ENCODE peak calls at places on chromosomes 13 and 19, in four cellular contexts. One of them, this sample, is unnamed. For H3K36me3, the result is how much of the 10 kb centered on the place peaks cover.

GRCh38 chr13:50685491-50685890 is 158.0 kb downstream of the DLEU7 start:
- DNase-seq in left lung: no peak
- DNase-seq in lung: no peak
- DNase-seq in tibial artery: peak
- DNase-seq in this sample: peak

GRCh38 chr13:40190656-40191100 is 475.8 kb downstream of the FOXO1 start:
- DNase-seq in left lung: no peak
- DNase-seq in lung: no peak
- DNase-seq in tibial artery: peak
- DNase-seq in this sample: peak

GRCh38 chr19:49347835-49348234 is 12.6 kb downstream of the CD37 start:
- DNase-seq in left lung: no peak
- DNase-seq in lung: no peak
- DNase-seq in tibial artery: no peak
- DNase-seq in this sample: peak

GRCh38 chr13:34320084-34320483 is 502.1 kb downstream of the RFC3 start:
- DNase-seq in left lung: no peak
- DNase-seq in lung: no peak
- DNase-seq in tibial artery: no peak
- DNase-seq in this sample: no peak

GRCh38 chr13:41267106-41267505 is 3.7 kb upstream of the MTRF1 start:
- DNase-seq in left lung: no peak
- DNase-seq in lung: no peak
- DNase-seq in tibial artery: no peak
- DNase-seq in this sample: no peak

GRCh38 chr19:7868671-7869452 is 5.3 kb downstream of the PRR36 start:
- DNase-seq in left lung: peak
- DNase-seq in lung: peak
- DNase-seq in tibial artery: peak
- DNase-seq in this sample: no peak

GRCh38 chr13:49419292-49419691 is 24.6 kb downstream of the CAB39L start:
- DNase-seq in left lung: no peak
- DNase-seq in lung: no peak
- DNase-seq in tibial artery: no peak
- DNase-seq in this sample: no peak

GRCh38 chr13:30832845-30833332 is 73.2 kb upstream of the MEDAG start:
- DNase-seq in left lung: peak
- DNase-seq in lung: no peak
- DNase-seq in tibial artery: no peak
- DNase-seq in this sample: peak

GRCh38 chr19:13844130-13844631 is 32.8 kb upstream of the NANOS3 start:
- DNase-seq in left lung: no peak
- DNase-seq in lung: no peak
- DNase-seq in tibial artery: no peak
- DNase-seq in this sample: no peak

GRCh38 chr13:25905411-25906010 is 146.3 kb downstream of the SHISA2 start:
- DNase-seq in left lung: no peak
- DNase-seq in lung: no peak
- DNase-seq in tibial artery: no peak
- DNase-seq in this sample: no peak

DNA sequence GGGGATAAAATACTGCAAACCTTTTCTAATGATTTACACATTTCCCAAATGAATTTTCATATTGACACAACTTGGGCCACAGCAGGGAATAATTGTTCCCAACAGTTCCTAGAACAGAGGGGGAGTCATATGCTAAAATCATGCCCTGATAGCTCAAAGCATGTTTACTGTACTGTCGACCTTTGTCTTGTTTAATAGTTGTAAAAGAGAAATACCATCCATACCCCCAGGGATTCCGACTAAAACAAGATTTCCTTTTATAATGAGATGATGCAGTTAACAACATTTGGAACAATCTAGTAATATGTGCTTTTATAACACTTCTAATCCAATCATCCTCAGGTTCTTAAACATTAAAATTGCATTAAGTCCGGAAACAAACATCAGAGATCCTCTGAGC is 759.7 kb downstream of the OLFM4 start:
- DNase-seq in left lung: no peak
- DNase-seq in lung: no peak
- DNase-seq in tibial artery: no peak
- DNase-seq in this sample: no peak
- H3K4me3 ChIP-seq in left lung: no peak
- H3K4me3 ChIP-seq in lung: no peak
- H3K4me3 ChIP-seq in tibial artery: no peak
- H3K4me3 ChIP-seq in this sample: no peak

GRCh38 chr13:45516757-45517156 is 52.0 kb downstream of the COG3 start:
- DNase-seq in left lung: no peak
- DNase-seq in lung: no peak
- DNase-seq in tibial artery: no peak
- DNase-seq in this sample: no peak
- H3K36me3 ChIP-seq in left lung: half or more
- H3K36me3 ChIP-seq in lung: under half
- H3K36me3 ChIP-seq in tibial artery: half or more
- H3K36me3 ChIP-seq in this sample: half or more

DNA sequence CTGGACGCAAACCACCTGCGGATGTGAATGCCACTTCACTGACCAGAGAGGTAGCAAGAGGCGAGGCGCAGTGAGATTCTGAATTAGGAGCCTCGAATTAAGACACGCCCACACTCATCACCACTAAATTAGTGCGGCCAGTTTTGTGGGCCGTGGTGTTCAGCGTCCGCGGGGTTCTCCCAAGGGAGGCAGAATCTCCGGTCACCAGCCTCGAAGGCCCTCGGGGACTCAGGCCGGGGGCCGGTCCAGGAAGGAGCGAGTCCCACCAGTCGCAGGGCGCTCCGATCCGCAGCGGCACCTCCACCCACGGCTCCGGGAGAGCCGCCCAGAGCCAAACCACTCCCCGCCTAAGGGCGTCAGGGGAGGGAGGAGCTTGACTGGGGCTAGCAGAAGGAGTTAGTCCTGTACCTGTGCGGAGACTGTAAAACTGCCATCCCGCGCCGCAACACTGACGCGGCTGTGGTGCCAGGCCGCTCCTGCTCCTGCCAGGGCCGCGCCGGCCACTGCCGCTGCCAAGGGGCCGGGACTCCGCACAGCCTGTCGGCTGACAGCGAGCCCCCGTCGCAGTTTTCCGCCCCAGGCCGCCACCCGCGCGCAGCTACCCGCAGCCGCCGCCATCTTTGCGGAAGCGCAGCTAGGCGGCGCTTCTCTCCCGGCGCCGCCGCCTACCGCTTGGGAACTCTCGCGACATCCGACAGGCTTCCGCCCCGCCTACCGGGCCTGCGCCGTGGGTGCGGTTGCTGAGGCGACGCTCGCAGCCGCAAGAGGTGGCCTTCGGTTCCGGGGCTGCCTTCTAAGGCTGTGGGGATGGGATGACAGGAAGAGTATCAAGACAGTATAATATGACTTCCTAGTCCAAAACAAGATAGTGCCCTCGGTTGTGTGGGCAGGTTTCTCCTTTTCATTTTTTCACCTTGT is at the start of gene MICU2:
- DNase-seq in left lung: peak
- DNase-seq in lung: peak
- DNase-seq in tibial artery: peak
- DNase-seq in this sample: peak
- TF ChIP-seq CTCF in left lung: no peak
- TF ChIP-seq CTCF in lung: no peak
- TF ChIP-seq CTCF in tibial artery: no peak
- TF ChIP-seq CTCF in this sample: no peak

DNA sequence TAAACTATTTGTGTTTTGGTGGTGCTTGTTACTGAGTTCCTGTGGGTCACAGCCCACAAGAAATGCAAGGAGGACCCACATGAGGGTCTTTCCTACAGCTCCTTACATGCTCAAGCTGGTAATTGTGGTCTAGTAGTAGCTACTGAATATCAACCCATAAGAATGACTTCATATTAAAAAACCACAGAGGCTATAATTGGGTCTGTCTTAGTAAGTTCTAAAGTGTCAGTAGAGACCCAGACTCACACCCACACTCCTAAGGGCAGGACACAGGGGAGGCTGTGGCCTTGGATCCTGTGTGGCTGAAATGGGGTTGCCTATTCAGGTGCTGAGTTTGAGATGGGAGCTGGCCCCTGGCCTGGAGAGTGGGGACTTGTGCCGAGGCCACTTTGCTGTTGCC is 19.6 kb downstream of the TFDP1 start:
- DNase-seq in left lung: no peak
- DNase-seq in lung: no peak
- DNase-seq in tibial artery: no peak
- DNase-seq in this sample: no peak
- H3K4me3 ChIP-seq in left lung: no peak
- H3K4me3 ChIP-seq in lung: no peak
- H3K4me3 ChIP-seq in tibial artery: no peak
- H3K4me3 ChIP-seq in this sample: no peak

DNA sequence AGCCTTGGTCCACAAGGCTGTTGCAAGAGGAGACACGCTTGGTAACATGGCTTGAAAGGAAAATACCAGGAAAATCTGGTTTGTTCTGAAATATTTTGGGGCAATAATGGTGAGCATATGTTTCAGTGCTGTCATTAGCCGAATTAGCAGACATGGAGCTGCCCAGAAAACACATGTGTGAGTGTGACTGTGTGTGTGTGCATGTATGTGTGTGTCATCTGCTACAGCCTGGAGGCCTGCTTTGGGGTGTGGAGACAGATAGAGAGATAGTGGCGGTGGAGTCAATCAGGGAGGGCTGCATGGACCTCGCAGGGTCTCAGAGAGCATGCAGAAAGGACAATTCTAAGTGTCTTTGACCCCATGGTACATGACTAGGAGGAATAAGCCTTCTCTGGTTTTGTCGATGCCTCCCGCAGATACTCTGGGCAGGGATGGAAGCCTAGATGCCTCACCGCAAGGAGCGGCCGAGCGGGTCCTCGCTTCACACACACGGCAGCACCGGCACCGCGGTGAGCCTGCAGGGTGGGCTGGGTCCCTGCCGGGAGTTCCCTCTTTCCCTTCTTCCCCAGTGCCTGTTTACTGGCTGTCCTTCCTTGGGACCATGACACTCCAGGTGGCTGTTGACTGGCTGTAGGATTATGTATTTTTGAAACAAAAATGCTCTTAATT is 3.5 kb downstream of the KCTD15 start:
- DNase-seq in left lung: no peak
- DNase-seq in lung: no peak
- DNase-seq in tibial artery: no peak
- DNase-seq in this sample: no peak
- H3K36me3 ChIP-seq in left lung: under half
- H3K36me3 ChIP-seq in lung: under half
- H3K36me3 ChIP-seq in tibial artery: under half
- H3K36me3 ChIP-seq in this sample: under half

DNA sequence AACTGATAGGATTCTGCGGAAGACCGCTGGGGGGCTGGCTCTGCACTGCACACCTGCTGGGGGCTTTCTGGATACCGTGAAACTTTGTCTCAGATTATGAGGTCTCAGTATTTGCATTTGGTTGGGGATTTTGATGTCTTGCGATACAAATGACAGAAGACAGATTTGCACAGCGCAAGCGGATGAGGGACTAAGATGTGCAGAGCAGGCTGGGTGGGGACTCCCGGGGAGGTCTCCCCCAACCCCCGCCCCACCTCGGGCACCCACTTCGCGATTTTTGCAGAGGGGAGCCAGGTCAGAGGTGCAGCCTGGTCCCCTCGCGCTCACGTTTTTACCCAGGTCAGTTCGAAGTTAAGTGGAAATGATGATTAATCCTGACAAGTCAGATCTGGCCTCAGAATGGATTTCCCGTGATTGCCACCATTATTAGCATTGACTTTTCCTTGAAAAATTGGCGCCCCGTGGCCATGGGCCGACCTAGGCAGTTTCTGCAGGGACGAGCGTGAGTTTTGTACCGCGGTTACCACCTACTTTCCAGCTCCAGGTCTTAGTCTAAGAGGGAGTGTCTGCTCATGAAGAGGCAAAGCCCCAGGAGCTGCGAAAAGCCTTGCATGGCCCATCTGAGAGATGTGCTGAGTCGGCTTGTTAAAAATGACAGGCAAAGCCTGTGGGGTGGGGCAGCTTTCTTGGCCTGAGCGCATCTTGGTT is 1.3 kb upstream of the GJB2 start:
- DNase-seq in left lung: peak
- DNase-seq in lung: no peak
- DNase-seq in tibial artery: no peak
- DNase-seq in this sample: no peak
- TF ChIP-seq CTCF in left lung: no peak
- TF ChIP-seq CTCF in lung: no peak
- TF ChIP-seq CTCF in tibial artery: no peak
- TF ChIP-seq CTCF in this sample: no peak

DNA sequence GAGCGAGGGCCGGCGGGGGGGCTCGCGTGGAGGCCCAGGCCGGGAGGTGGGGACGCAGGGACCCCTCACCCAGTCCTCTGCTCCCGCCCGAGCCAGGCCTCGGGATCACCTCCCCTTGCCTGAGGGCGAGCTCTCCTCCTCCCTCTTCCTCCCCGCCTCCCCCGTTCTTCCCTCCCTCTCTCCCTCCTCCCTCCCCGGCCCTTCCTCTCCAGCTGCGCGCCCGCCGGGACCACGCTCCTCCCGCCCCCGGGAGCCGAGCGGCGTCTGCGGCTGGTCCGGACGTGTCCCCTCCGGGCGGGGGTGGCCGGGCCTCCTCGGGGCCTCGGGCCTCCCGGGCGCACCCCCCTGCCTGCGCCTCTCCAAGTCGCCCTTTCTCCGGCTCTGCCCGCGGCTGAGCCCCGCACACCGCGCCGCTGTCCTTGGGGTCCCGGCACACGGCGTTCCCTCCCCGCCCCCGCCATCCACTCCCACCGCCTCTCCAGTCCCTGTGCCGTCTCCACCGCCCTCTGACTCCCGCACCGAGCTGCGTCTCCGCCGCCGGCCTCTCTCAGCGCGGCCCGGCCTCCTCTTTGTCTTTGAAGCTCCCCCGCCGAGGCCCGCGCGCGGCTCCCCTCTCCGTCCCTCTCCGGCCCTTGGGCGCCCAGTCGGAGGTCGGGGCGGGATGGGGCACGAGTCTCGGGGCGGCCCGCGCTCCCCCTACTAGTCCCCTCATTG is 5.7 kb downstream of the SOX1 start:
- DNase-seq in left lung: peak
- DNase-seq in lung: no peak
- DNase-seq in tibial artery: no peak
- DNase-seq in this sample: no peak
- H3K4me3 ChIP-seq in left lung: no peak
- H3K4me3 ChIP-seq in lung: no peak
- H3K4me3 ChIP-seq in tibial artery: no peak
- H3K4me3 ChIP-seq in this sample: no peak

This sample was measured in BE2C.